ENCODE peak calls at places on chromosomes 1 and 21, in five cellular contexts. D, M, B, T and C are unnamed samples.

GRCh38 chr1:245188350-245188749 is 33.6 kb downstream of the KIF26B start:
- DNase-seq in M (no peak), D (no peak), B (no peak), T (no peak), C (no peak)

GRCh38 chr1:101311146-101311892 is 74.5 kb downstream of the S1PR1 start:
- DNase-seq in D (no peak), B (no peak), M (no peak), T (no peak), C (no peak)

GRCh38 chr1:47229031-47229831 is 2.8 kb downstream of the TAL1 start:
- DNase-seq in B (no peak), M (no peak), T (no peak), D (no peak), C (no peak)

GRCh38 chr1:109399326-109399957 is 1.7 kb upstream of the SORT1 start:
- DNase-seq in M (no peak), T (peak), D (peak), B (peak), C (no peak)

GRCh38 chr1:189374816-189375215 is 1102.8 kb downstream of the BRINP3 start:
- DNase-seq in M (no peak), T (no peak), D (no peak), B (no peak), C (no peak)

GRCh38 chr1:19476440-19477190 is 8.7 kb downstream of the CAPZB start:
- DNase-seq in D (no peak), M (no peak), B (no peak), T (peak), C (no peak)

GRCh38 chr21:45384656-45385548 is 20.1 kb upstream of the COL18A1 start:
- DNase-seq in B (no peak), T (no peak), M (no peak), D (no peak), C (no peak)

GRCh38 chr1:8817413-8818324 is at the start of gene RERE:
- DNase-seq in B (peak), D (peak), M (peak), T (peak), C (peak)

GRCh38 chr1:110538082-110538481 is 19.1 kb upstream of the KCNA10 start:
- DNase-seq in T (no peak), D (no peak), B (no peak), M (no peak), C (no peak)

GRCh38 chr1:247146671-247147070 is 25.1 kb downstream of the ZNF124 start:
- DNase-seq in B (no peak), D (no peak), T (no peak), M (no peak), C (no peak)

GRCh38 chr1:109482242-109482641 is 1.5 kb upstream of the ATXN7L2 start:
- DNase-seq in M (no peak), D (no peak), B (no peak), T (no peak), C (no peak)

GRCh38 chr1:215739028-215739427 is 171.9 kb downstream of the KCTD3 start:
- DNase-seq in T (no peak), M (no peak), D (no peak), B (no peak), C (no peak)

GRCh38 chr1:20983297-20983889 is 193.3 kb downstream of the EIF4G3 start:
- DNase-seq in D (no peak), B (no peak), M (no peak), T (no peak), C (no peak)

GRCh38 chr1:84918706-84919105 is 25.7 kb upstream of the LPAR3 start:
- DNase-seq in B (no peak), T (no peak), D (no peak), M (no peak), C (no peak)

GRCh38 chr1:154772611-154773515 is 97.2 kb downstream of the KCNN3 start:
- DNase-seq in M (no peak), B (no peak), T (no peak), D (no peak), C (no peak)

GRCh38 chr1:107934573-107934972 is 30.4 kb downstream of the VAV3 start:
- DNase-seq in T (peak), B (no peak), D (peak), M (peak), C (no peak)

GRCh38 chr1:156889802-156890585 is 3.5 kb upstream of the PEAR1 start:
- DNase-seq in T (peak), D (peak), B (peak), M (peak), C (peak)

GRCh38 chr1:212326541-212326940 is 41.3 kb downstream of the PPP2R5A start:
- DNase-seq in B (no peak), T (no peak), D (no peak), M (no peak), C (no peak)

GRCh38 chr1:32538887-32539583 is at the start of gene ZBTB8A:
- DNase-seq in T (peak), M (no peak), B (peak), D (peak), C (no peak)

GRCh38 chr1:38084700-38085099 is 38.1 kb upstream of the POU3F1 start:
- DNase-seq in T (no peak), M (no peak), B (peak), D (no peak), C (no peak)

GRCh38 chr1:173347276-173347675 is 129.9 kb upstream of the PRDX6 start:
- DNase-seq in D (no peak), M (no peak), B (no peak), T (no peak), C (no peak)

GRCh38 chr1:154884868-154885706 is 15.0 kb upstream of the KCNN3 start:
- DNase-seq in T (no peak), M (no peak), B (no peak), D (no peak), C (no peak)